ENCODE peak calls at places on chromosomes 6 and 20, in ten cellular contexts. One of them, this sample, is unnamed.

GRCh38 chr6:30821862-30822784 is 62.2 kb upstream of the DDR1 start:
- DNase-seq in uterus: no peak
- DNase-seq in RWPE1: peak
- DNase-seq in HEK293T: no peak
- DNase-seq in nephron progenitor cell: no peak
- DNase-seq in fibroblast of pulmonary artery: peak
- DNase-seq in NCI-H1436: no peak
- DNase-seq in GM13977: peak
- DNase-seq in activated CD4-positive, CD25-positive, alpha-beta regulatory T cell treated with anti-CD3 and anti-CD28 coated beads, Interleukin-2, amount 50 U/mL, for 72 hours: no peak
- DNase-seq in C1 segment of cervical spinal cord: no peak
- DNase-seq in this sample: peak

GRCh38 chr6:161018165-161018564 is 26.6 kb downstream of the MAP3K4 start:
- DNase-seq in HEK293T: no peak
- DNase-seq in fibroblast of pulmonary artery: no peak
- DNase-seq in nephron progenitor cell: no peak
- DNase-seq in NCI-H1436: no peak
- DNase-seq in GM13977: no peak
- DNase-seq in C1 segment of cervical spinal cord: no peak
- DNase-seq in RWPE1: no peak
- DNase-seq in uterus: no peak
- DNase-seq in activated CD4-positive, CD25-positive, alpha-beta regulatory T cell treated with anti-CD3 and anti-CD28 coated beads, Interleukin-2, amount 50 U/mL, for 72 hours: no peak
- DNase-seq in this sample: no peak

GRCh38 chr6:126127662-126128061 is 141.3 kb downstream of the TRMT11 start:
- DNase-seq in activated CD4-positive, CD25-positive, alpha-beta regulatory T cell treated with anti-CD3 and anti-CD28 coated beads, Interleukin-2, amount 50 U/mL, for 72 hours: no peak
- DNase-seq in uterus: no peak
- DNase-seq in NCI-H1436: no peak
- DNase-seq in RWPE1: no peak
- DNase-seq in nephron progenitor cell: no peak
- DNase-seq in fibroblast of pulmonary artery: no peak
- DNase-seq in C1 segment of cervical spinal cord: no peak
- DNase-seq in GM13977: no peak
- DNase-seq in HEK293T: no peak
- DNase-seq in this sample: no peak

GRCh38 chr6:42104095-42104806 is 38.2 kb downstream of the C6orf132 start:
- DNase-seq in RWPE1: no peak
- DNase-seq in uterus: peak
- DNase-seq in HEK293T: peak
- DNase-seq in GM13977: peak
- DNase-seq in activated CD4-positive, CD25-positive, alpha-beta regulatory T cell treated with anti-CD3 and anti-CD28 coated beads, Interleukin-2, amount 50 U/mL, for 72 hours: peak
- DNase-seq in C1 segment of cervical spinal cord: peak
- DNase-seq in nephron progenitor cell: peak
- DNase-seq in NCI-H1436: no peak
- DNase-seq in fibroblast of pulmonary artery: peak
- DNase-seq in this sample: no peak

GRCh38 chr6:12592634-12593033 is 123.9 kb upstream of the PHACTR1 start:
- DNase-seq in nephron progenitor cell: no peak
- DNase-seq in GM13977: no peak
- DNase-seq in fibroblast of pulmonary artery: no peak
- DNase-seq in HEK293T: no peak
- DNase-seq in uterus: no peak
- DNase-seq in activated CD4-positive, CD25-positive, alpha-beta regulatory T cell treated with anti-CD3 and anti-CD28 coated beads, Interleukin-2, amount 50 U/mL, for 72 hours: no peak
- DNase-seq in NCI-H1436: no peak
- DNase-seq in RWPE1: no peak
- DNase-seq in C1 segment of cervical spinal cord: no peak
- DNase-seq in this sample: no peak

GRCh38 chr6:155301867-155302266 is 12.4 kb downstream of the TFB1M start:
- DNase-seq in uterus: no peak
- DNase-seq in GM13977: no peak
- DNase-seq in fibroblast of pulmonary artery: peak
- DNase-seq in nephron progenitor cell: no peak
- DNase-seq in HEK293T: no peak
- DNase-seq in RWPE1: no peak
- DNase-seq in activated CD4-positive, CD25-positive, alpha-beta regulatory T cell treated with anti-CD3 and anti-CD28 coated beads, Interleukin-2, amount 50 U/mL, for 72 hours: no peak
- DNase-seq in C1 segment of cervical spinal cord: no peak
- DNase-seq in NCI-H1436: no peak
- DNase-seq in this sample: no peak

GRCh38 chr20:62252342-62252966 is 14.1 kb downstream of the OSBPL2 start:
- DNase-seq in nephron progenitor cell: no peak
- DNase-seq in GM13977: no peak
- DNase-seq in NCI-H1436: no peak
- DNase-seq in activated CD4-positive, CD25-positive, alpha-beta regulatory T cell treated with anti-CD3 and anti-CD28 coated beads, Interleukin-2, amount 50 U/mL, for 72 hours: no peak
- DNase-seq in RWPE1: peak
- DNase-seq in fibroblast of pulmonary artery: peak
- DNase-seq in HEK293T: no peak
- DNase-seq in C1 segment of cervical spinal cord: no peak
- DNase-seq in uterus: no peak
- DNase-seq in this sample: no peak

GRCh38 chr20:6845141-6845540 is 77.7 kb downstream of the BMP2 start:
- DNase-seq in HEK293T: no peak
- DNase-seq in uterus: no peak
- DNase-seq in RWPE1: no peak
- DNase-seq in fibroblast of pulmonary artery: no peak
- DNase-seq in GM13977: no peak
- DNase-seq in C1 segment of cervical spinal cord: no peak
- DNase-seq in nephron progenitor cell: no peak
- DNase-seq in activated CD4-positive, CD25-positive, alpha-beta regulatory T cell treated with anti-CD3 and anti-CD28 coated beads, Interleukin-2, amount 50 U/mL, for 72 hours: no peak
- DNase-seq in NCI-H1436: no peak
- DNase-seq in this sample: no peak

GRCh38 chr6:18823782-18824386 is 436.7 kb downstream of the RNF144B start:
- DNase-seq in RWPE1: no peak
- DNase-seq in uterus: no peak
- DNase-seq in C1 segment of cervical spinal cord: no peak
- DNase-seq in HEK293T: peak
- DNase-seq in GM13977: no peak
- DNase-seq in activated CD4-positive, CD25-positive, alpha-beta regulatory T cell treated with anti-CD3 and anti-CD28 coated beads, Interleukin-2, amount 50 U/mL, for 72 hours: peak
- DNase-seq in fibroblast of pulmonary artery: peak
- DNase-seq in nephron progenitor cell: peak
- DNase-seq in NCI-H1436: no peak
- DNase-seq in this sample: no peak

GRCh38 chr6:31597006-31597405 is 4.2 kb upstream of the NCR3 start:
- DNase-seq in HEK293T: no peak
- DNase-seq in activated CD4-positive, CD25-positive, alpha-beta regulatory T cell treated with anti-CD3 and anti-CD28 coated beads, Interleukin-2, amount 50 U/mL, for 72 hours: no peak
- DNase-seq in GM13977: no peak
- DNase-seq in nephron progenitor cell: no peak
- DNase-seq in fibroblast of pulmonary artery: peak
- DNase-seq in C1 segment of cervical spinal cord: no peak
- DNase-seq in RWPE1: peak
- DNase-seq in NCI-H1436: peak
- DNase-seq in uterus: no peak
- DNase-seq in this sample: peak

GRCh38 chr20:64063389-64064144 is 569 bp downstream of the TCEA2 start:
- DNase-seq in GM13977: no peak
- DNase-seq in activated CD4-positive, CD25-positive, alpha-beta regulatory T cell treated with anti-CD3 and anti-CD28 coated beads, Interleukin-2, amount 50 U/mL, for 72 hours: no peak
- DNase-seq in nephron progenitor cell: peak
- DNase-seq in fibroblast of pulmonary artery: no peak
- DNase-seq in NCI-H1436: no peak
- DNase-seq in RWPE1: no peak
- DNase-seq in C1 segment of cervical spinal cord: peak
- DNase-seq in HEK293T: no peak
- DNase-seq in uterus: no peak
- DNase-seq in this sample: no peak

GRCh38 chr6:165943908-165944307 is 223.7 kb downstream of the TBXT start:
- DNase-seq in C1 segment of cervical spinal cord: no peak
- DNase-seq in RWPE1: no peak
- DNase-seq in NCI-H1436: no peak
- DNase-seq in GM13977: no peak
- DNase-seq in uterus: no peak
- DNase-seq in activated CD4-positive, CD25-positive, alpha-beta regulatory T cell treated with anti-CD3 and anti-CD28 coated beads, Interleukin-2, amount 50 U/mL, for 72 hours: no peak
- DNase-seq in nephron progenitor cell: no peak
- DNase-seq in fibroblast of pulmonary artery: no peak
- DNase-seq in HEK293T: no peak
- DNase-seq in this sample: no peak

GRCh38 chr20:50120935-50121693 is 8.2 kb upstream of the UBE2V1 start:
- DNase-seq in nephron progenitor cell: peak
- DNase-seq in uterus: no peak
- DNase-seq in RWPE1: peak
- DNase-seq in fibroblast of pulmonary artery: peak
- DNase-seq in HEK293T: peak
- DNase-seq in activated CD4-positive, CD25-positive, alpha-beta regulatory T cell treated with anti-CD3 and anti-CD28 coated beads, Interleukin-2, amount 50 U/mL, for 72 hours: no peak
- DNase-seq in C1 segment of cervical spinal cord: peak
- DNase-seq in GM13977: peak
- DNase-seq in NCI-H1436: peak
- DNase-seq in this sample: peak

GRCh38 chr6:501891-502601 is 110.5 kb downstream of the IRF4 start:
- DNase-seq in NCI-H1436: no peak
- DNase-seq in nephron progenitor cell: no peak
- DNase-seq in RWPE1: no peak
- DNase-seq in activated CD4-positive, CD25-positive, alpha-beta regulatory T cell treated with anti-CD3 and anti-CD28 coated beads, Interleukin-2, amount 50 U/mL, for 72 hours: peak
- DNase-seq in HEK293T: no peak
- DNase-seq in GM13977: peak
- DNase-seq in fibroblast of pulmonary artery: no peak
- DNase-seq in uterus: no peak
- DNase-seq in C1 segment of cervical spinal cord: no peak
- DNase-seq in this sample: no peak

GRCh38 chr6:139250296-139251274 is 41.2 kb downstream of the TXLNB start:
- DNase-seq in nephron progenitor cell: peak
- DNase-seq in GM13977: peak
- DNase-seq in HEK293T: peak
- DNase-seq in activated CD4-positive, CD25-positive, alpha-beta regulatory T cell treated with anti-CD3 and anti-CD28 coated beads, Interleukin-2, amount 50 U/mL, for 72 hours: peak
- DNase-seq in uterus: peak
- DNase-seq in NCI-H1436: peak
- DNase-seq in C1 segment of cervical spinal cord: peak
- DNase-seq in fibroblast of pulmonary artery: peak
- DNase-seq in RWPE1: peak
- DNase-seq in this sample: peak

GRCh38 chr6:127630800-127631199 is 53.8 kb downstream of the C6orf58 start:
- DNase-seq in nephron progenitor cell: no peak
- DNase-seq in activated CD4-positive, CD25-positive, alpha-beta regulatory T cell treated with anti-CD3 and anti-CD28 coated beads, Interleukin-2, amount 50 U/mL, for 72 hours: no peak
- DNase-seq in NCI-H1436: no peak
- DNase-seq in uterus: no peak
- DNase-seq in RWPE1: no peak
- DNase-seq in fibroblast of pulmonary artery: no peak
- DNase-seq in GM13977: no peak
- DNase-seq in C1 segment of cervical spinal cord: no peak
- DNase-seq in HEK293T: no peak
- DNase-seq in this sample: no peak

GRCh38 chr6:52514514-52514913 is 62.3 kb downstream of the TRAM2 start:
- DNase-seq in HEK293T: no peak
- DNase-seq in activated CD4-positive, CD25-positive, alpha-beta regulatory T cell treated with anti-CD3 and anti-CD28 coated beads, Interleukin-2, amount 50 U/mL, for 72 hours: no peak
- DNase-seq in C1 segment of cervical spinal cord: no peak
- DNase-seq in nephron progenitor cell: no peak
- DNase-seq in RWPE1: peak
- DNase-seq in uterus: peak
- DNase-seq in fibroblast of pulmonary artery: peak
- DNase-seq in NCI-H1436: no peak
- DNase-seq in GM13977: no peak
- DNase-seq in this sample: no peak

GRCh38 chr6:108549741-108550140 is 11.0 kb upstream of the FOXO3 start:
- DNase-seq in RWPE1: no peak
- DNase-seq in C1 segment of cervical spinal cord: no peak
- DNase-seq in activated CD4-positive, CD25-positive, alpha-beta regulatory T cell treated with anti-CD3 and anti-CD28 coated beads, Interleukin-2, amount 50 U/mL, for 72 hours: no peak
- DNase-seq in fibroblast of pulmonary artery: no peak
- DNase-seq in nephron progenitor cell: no peak
- DNase-seq in NCI-H1436: no peak
- DNase-seq in GM13977: no peak
- DNase-seq in HEK293T: no peak
- DNase-seq in uterus: no peak
- DNase-seq in this sample: no peak

GRCh38 chr6:38708483-38708882 is 5.5 kb upstream of the GLO1 start:
- DNase-seq in RWPE1: no peak
- DNase-seq in activated CD4-positive, CD25-positive, alpha-beta regulatory T cell treated with anti-CD3 and anti-CD28 coated beads, Interleukin-2, amount 50 U/mL, for 72 hours: no peak
- DNase-seq in nephron progenitor cell: no peak
- DNase-seq in NCI-H1436: no peak
- DNase-seq in GM13977: no peak
- DNase-seq in HEK293T: no peak
- DNase-seq in uterus: no peak
- DNase-seq in C1 segment of cervical spinal cord: no peak
- DNase-seq in fibroblast of pulmonary artery: no peak
- DNase-seq in this sample: no peak

GRCh38 chr20:45409531-45410272 is 1.6 kb downstream of the DBNDD2 start:
- DNase-seq in RWPE1: no peak
- DNase-seq in activated CD4-positive, CD25-positive, alpha-beta regulatory T cell treated with anti-CD3 and anti-CD28 coated beads, Interleukin-2, amount 50 U/mL, for 72 hours: no peak
- DNase-seq in nephron progenitor cell: no peak
- DNase-seq in NCI-H1436: no peak
- DNase-seq in uterus: no peak
- DNase-seq in fibroblast of pulmonary artery: no peak
- DNase-seq in HEK293T: no peak
- DNase-seq in GM13977: no peak
- DNase-seq in C1 segment of cervical spinal cord: no peak
- DNase-seq in this sample: no peak

GRCh38 chr20:18176318-18176785 is 38.7 kb downstream of the KAT14 start:
- DNase-seq in C1 segment of cervical spinal cord: no peak
- DNase-seq in fibroblast of pulmonary artery: no peak
- DNase-seq in uterus: no peak
- DNase-seq in GM13977: no peak
- DNase-seq in nephron progenitor cell: no peak
- DNase-seq in HEK293T: no peak
- DNase-seq in NCI-H1436: no peak
- DNase-seq in RWPE1: no peak
- DNase-seq in activated CD4-positive, CD25-positive, alpha-beta regulatory T cell treated with anti-CD3 and anti-CD28 coated beads, Interleukin-2, amount 50 U/mL, for 72 hours: no peak
- DNase-seq in this sample: no peak

GRCh38 chr6:155521719-155522118 is 66.1 kb upstream of the NOX3 start:
- DNase-seq in C1 segment of cervical spinal cord: no peak
- DNase-seq in HEK293T: no peak
- DNase-seq in fibroblast of pulmonary artery: peak
- DNase-seq in nephron progenitor cell: no peak
- DNase-seq in RWPE1: no peak
- DNase-seq in activated CD4-positive, CD25-positive, alpha-beta regulatory T cell treated with anti-CD3 and anti-CD28 coated beads, Interleukin-2, amount 50 U/mL, for 72 hours: no peak
- DNase-seq in GM13977: no peak
- DNase-seq in uterus: no peak
- DNase-seq in NCI-H1436: no peak
- DNase-seq in this sample: no peak

GRCh38 chr6:167731731-167732422 is 94.8 kb upstream of the AFDN start:
- DNase-seq in NCI-H1436: no peak
- DNase-seq in nephron progenitor cell: no peak
- DNase-seq in RWPE1: no peak
- DNase-seq in uterus: no peak
- DNase-seq in C1 segment of cervical spinal cord: peak
- DNase-seq in fibroblast of pulmonary artery: no peak
- DNase-seq in GM13977: no peak
- DNase-seq in HEK293T: no peak
- DNase-seq in activated CD4-positive, CD25-positive, alpha-beta regulatory T cell treated with anti-CD3 and anti-CD28 coated beads, Interleukin-2, amount 50 U/mL, for 72 hours: no peak
- DNase-seq in this sample: no peak

GRCh38 chr20:63930971-63931553 is 25.2 kb downstream of the UCKL1 start:
- DNase-seq in fibroblast of pulmonary artery: no peak
- DNase-seq in HEK293T: no peak
- DNase-seq in uterus: no peak
- DNase-seq in C1 segment of cervical spinal cord: no peak
- DNase-seq in NCI-H1436: no peak
- DNase-seq in activated CD4-positive, CD25-positive, alpha-beta regulatory T cell treated with anti-CD3 and anti-CD28 coated beads, Interleukin-2, amount 50 U/mL, for 72 hours: no peak
- DNase-seq in GM13977: no peak
- DNase-seq in nephron progenitor cell: no peak
- DNase-seq in RWPE1: no peak
- DNase-seq in this sample: no peak

GRCh38 chr6:104973404-104973803 is 16.5 kb downstream of the LIN28B start:
- DNase-seq in C1 segment of cervical spinal cord: no peak
- DNase-seq in RWPE1: no peak
- DNase-seq in uterus: no peak
- DNase-seq in GM13977: no peak
- DNase-seq in fibroblast of pulmonary artery: no peak
- DNase-seq in NCI-H1436: no peak
- DNase-seq in HEK293T: no peak
- DNase-seq in nephron progenitor cell: no peak
- DNase-seq in activated CD4-positive, CD25-positive, alpha-beta regulatory T cell treated with anti-CD3 and anti-CD28 coated beads, Interleukin-2, amount 50 U/mL, for 72 hours: no peak
- DNase-seq in this sample: no peak

GRCh38 chr6:25089442-25089841 is 153.7 kb upstream of the RIPOR2 start:
- DNase-seq in activated CD4-positive, CD25-positive, alpha-beta regulatory T cell treated with anti-CD3 and anti-CD28 coated beads, Interleukin-2, amount 50 U/mL, for 72 hours: no peak
- DNase-seq in HEK293T: no peak
- DNase-seq in fibroblast of pulmonary artery: peak
- DNase-seq in uterus: no peak
- DNase-seq in NCI-H1436: no peak
- DNase-seq in nephron progenitor cell: no peak
- DNase-seq in GM13977: no peak
- DNase-seq in RWPE1: peak
- DNase-seq in C1 segment of cervical spinal cord: no peak
- DNase-seq in this sample: no peak

GRCh38 chr6:25250878-25251277 is 28.3 kb upstream of the CARMIL1 start:
- DNase-seq in nephron progenitor cell: no peak
- DNase-seq in uterus: no peak
- DNase-seq in HEK293T: no peak
- DNase-seq in C1 segment of cervical spinal cord: no peak
- DNase-seq in fibroblast of pulmonary artery: no peak
- DNase-seq in NCI-H1436: no peak
- DNase-seq in GM13977: peak
- DNase-seq in RWPE1: peak
- DNase-seq in activated CD4-positive, CD25-positive, alpha-beta regulatory T cell treated with anti-CD3 and anti-CD28 coated beads, Interleukin-2, amount 50 U/mL, for 72 hours: no peak
- DNase-seq in this sample: no peak

GRCh38 chr20:33999025-33999629 is 5.4 kb downstream of the RALY start:
- DNase-seq in GM13977: no peak
- DNase-seq in fibroblast of pulmonary artery: no peak
- DNase-seq in HEK293T: no peak
- DNase-seq in C1 segment of cervical spinal cord: no peak
- DNase-seq in RWPE1: no peak
- DNase-seq in nephron progenitor cell: no peak
- DNase-seq in NCI-H1436: no peak
- DNase-seq in activated CD4-positive, CD25-positive, alpha-beta regulatory T cell treated with anti-CD3 and anti-CD28 coated beads, Interleukin-2, amount 50 U/mL, for 72 hours: no peak
- DNase-seq in uterus: no peak
- DNase-seq in this sample: no peak

This sample was measured in NCI-H1105.